ENCODE peak calls at places on chromosomes 12 and 14, in seven cellular contexts. G is frontal cortex, B is memory B cell, C is heart right ventricle, O is HS-27A, S is iPS DF 6.9, Y is foreskin fibroblast. F is an unnamed sample.
A peak's percentile ranks its signal among the peaks of the same experiment; 100 is the strongest.

GRCh38 chr12:132715874-132716273 is 5.2 kb downstream of the PGAM5 start:
- DNase-seq in B (no peak), G (no peak), S (no peak), Y (no peak), C (no peak), O (no peak), F (no peak)

GRCh38 chr12:130195776-130196175 is 33.5 kb downstream of the FZD10 start:
- DNase-seq in S (no peak), Y (no peak), O (no peak), G (no peak), C (no peak), B (no peak), F (no peak)

GRCh38 chr14:23181453-23181852 is 2.0 kb downstream of the SLC7A8 start:
- DNase-seq in Y (no peak), B (no peak), C (no peak), S (no peak), G (no peak), O (no peak), F (no peak)

GRCh38 chr14:60250318-60251035 is 1.5 kb downstream of the PPM1A start:
- DNase-seq in C (no peak), G (no peak), Y (no peak), S (no peak), O (peak; percentile 9), B (no peak), F (peak; percentile 49)

GRCh38 chr12:14936224-14936861 is 2.0 kb downstream of the ERP27 start:
- DNase-seq in C (no peak), G (no peak), O (no peak), S (no peak), B (no peak), Y (no peak), F (no peak)

GRCh38 chr12:24911284-24911791 is 37.6 kb downstream of the BCAT1 start:
- DNase-seq in C (no peak), B (no peak), S (no peak), O (peak; percentile 90), Y (peak; percentile 84), G (no peak), F (no peak)

GRCh38 chr12:55629058-55629841 is 7.4 kb upstream of the OR10P1 start:
- DNase-seq in O (no peak), G (no peak), Y (no peak), C (no peak), B (no peak), S (no peak), F (no peak)

GRCh38 chr14:72801841-72802587 is 91.9 kb downstream of the DPF3 start:
- DNase-seq in Y (no peak), O (peak; percentile 11), G (no peak), B (no peak), S (no peak), C (no peak), F (no peak)

GRCh38 chr14:20836668-20837338 is 34.2 kb upstream of the RNASE1 start:
- DNase-seq in S (no peak), O (no peak), B (no peak), C (no peak), Y (peak; percentile 14), G (no peak), F (no peak)

GRCh38 chr14:52052289-52052943 is 16.4 kb downstream of the NID2 start:
- DNase-seq in Y (peak; percentile 77), C (no peak), B (no peak), S (no peak), O (no peak), G (no peak), F (peak; percentile 32)

GRCh38 chr12:65169311-65170244 is at the start of gene LEMD3:
- DNase-seq in C (peak; percentile 92), Y (peak; percentile 84), B (peak; percentile 83), G (peak; percentile 90), S (peak; percentile 87), O (peak; percentile 64), F (peak; percentile 98)

GRCh38 chr12:57754411-57755193 is at the start of gene MARCHF9:
- DNase-seq in C (peak; percentile 58), G (peak; percentile 80), O (no peak), B (peak; percentile 56), S (no peak), Y (no peak), F (peak; percentile 87)

GRCh38 chr12:2299207-2299606 is 246.4 kb downstream of the CACNA1C start:
- DNase-seq in O (no peak), Y (no peak), C (no peak), S (no peak), B (no peak), G (no peak), F (no peak)

GRCh38 chr12:124923906-124924734 is 9.7 kb upstream of the UBC start:
- DNase-seq in C (no peak), O (no peak), S (no peak), G (no peak), Y (peak; percentile 88), B (no peak), F (no peak)

GRCh38 chr12:3947781-3948180 is 74.6 kb upstream of the PARP11 start:
- DNase-seq in B (no peak), C (no peak), S (no peak), Y (no peak), G (no peak), O (no peak), F (no peak)

GRCh38 chr12:116465407-116465806 is 93.8 kb upstream of the MAP1LC3B2 start:
- DNase-seq in G (no peak), C (no peak), B (no peak), S (no peak), O (no peak), Y (no peak), F (no peak)

GRCh38 chr14:96754845-96755184 is 42.4 kb upstream of the VRK1 start:
- DNase-seq in G (no peak), B (no peak), S (no peak), O (no peak), C (no peak), Y (no peak), F (no peak)

GRCh38 chr14:74981833-74982232 is 20.9 kb upstream of the EIF2B2 start:
- DNase-seq in Y (no peak), C (no peak), G (no peak), B (no peak), S (no peak), O (no peak), F (no peak)

GRCh38 chr12:109255377-109255776 is 53.7 kb downstream of the FOXN4 start:
- DNase-seq in O (no peak), S (no peak), G (no peak), Y (peak; percentile 4), C (no peak), B (no peak), F (no peak)

GRCh38 chr12:2074792-2075191 is 22.0 kb downstream of the CACNA1C start:
- DNase-seq in C (no peak), B (no peak), S (no peak), G (no peak), O (no peak), Y (no peak), F (no peak)

GRCh38 chr14:86787782-86788181 is 1205.2 kb downstream of the GALC start:
- DNase-seq in G (no peak), O (no peak), C (no peak), S (no peak), B (no peak), Y (peak; percentile 30), F (no peak)

GRCh38 chr12:62732861-62733427 is 202.0 kb downstream of the PPM1H start:
- DNase-seq in O (no peak), C (no peak), B (no peak), Y (peak; percentile 63), S (no peak), G (no peak), F (no peak)

GRCh38 chr12:105289114-105289904 is 41.2 kb upstream of the C12orf75 start:
- DNase-seq in S (no peak), Y (peak; percentile 58), O (no peak), C (no peak), B (no peak), G (no peak), F (no peak)

GRCh38 chr14:56115471-56115870 is 2.7 kb upstream of the PELI2 start:
- DNase-seq in S (no peak), C (no peak), Y (no peak), O (no peak), G (no peak), B (no peak), F (no peak)

GRCh38 chr12:32072102-32072501 is 34.5 kb upstream of the BICD1 start:
- DNase-seq in B (no peak), C (no peak), O (no peak), S (no peak), Y (no peak), G (no peak), F (no peak)

GRCh38 chr12:32559434-32559833 is 119.7 kb upstream of the DNM1L start:
- DNase-seq in C (no peak), S (no peak), O (no peak), B (no peak), Y (no peak), G (no peak), F (no peak)

GRCh38 chr14:75771614-75772013 is 110.6 kb downstream of the TTLL5 start:
- DNase-seq in Y (no peak), G (no peak), S (no peak), C (no peak), O (no peak), B (no peak), F (no peak)

GRCh38 chr12:121795029-121795977 is 1.8 kb upstream of the RHOF start:
- DNase-seq in B (peak; percentile 95), C (peak; percentile 89), G (peak; percentile 90), Y (peak; percentile 72), O (no peak), S (no peak), F (peak; percentile 89)

GRCh38 chr14:73173092-73173735 is 36.9 kb downstream of the PSEN1 start:
- DNase-seq in Y (peak; percentile 29), C (no peak), B (no peak), S (no peak), O (peak; percentile 8), G (no peak), F (no peak)

GRCh38 chr12:30166416-30166815 is 382.7 kb upstream of the TMTC1 start:
- DNase-seq in Y (peak; percentile 2), S (no peak), G (no peak), B (no peak), O (no peak), C (no peak), F (no peak)

GRCh38 chr12:109550310-109550680 is 23.0 kb downstream of the MMAB start:
- DNase-seq in S (no peak), O (no peak), Y (no peak), G (no peak), C (no peak), B (no peak), F (no peak)

F was measured in thyroid gland.